ENCODE peak calls at places on chromosome 1, in eight cellular contexts. U is cardiac muscle cell, K is lower leg skin, H is tibial nerve, R is GM23248, B is breast epithelium, P is fibroblast of lung, Z is GM23338. I is an unnamed sample.

GRCh38 chr1:11314959-11315358 is 42.0 kb downstream of the UBIAD1 start:
- DNase-seq in U (peak; percentile 43), K (no peak), H (peak; percentile 27), R (peak; percentile 18), B (no peak), P (no peak), Z (no peak), I (no peak)

GRCh38 chr1:231199868-231200267 is 38.0 kb downstream of the TRIM67 start:
- DNase-seq in U (no peak), K (no peak), H (no peak), R (no peak), B (no peak), P (no peak), Z (no peak), I (no peak)

GRCh38 chr1:230821346-230821745 is 47.0 kb downstream of the C1orf198 start:
- DNase-seq in U (no peak), K (no peak), H (no peak), R (no peak), B (no peak), P (no peak), Z (no peak), I (no peak)

GRCh38 chr1:39181311-39181710 is 23.2 kb upstream of the MACF1 start:
- DNase-seq in U (no peak), K (no peak), H (no peak), R (no peak), B (no peak), P (no peak), Z (no peak), I (no peak)

GRCh38 chr1:12202577-12202976 is 27.3 kb upstream of the VPS13D start:
- DNase-seq in U (no peak), K (no peak), H (no peak), R (no peak), B (no peak), P (no peak), Z (no peak), I (no peak)

GRCh38 chr1:192401832-192402231 is 85.0 kb downstream of the RGS21 start:
- DNase-seq in U (peak; percentile 11), K (no peak), H (no peak), R (peak; percentile 25), B (no peak), P (peak; percentile 66), Z (no peak), I (no peak)

GRCh38 chr1:218611916-218612580 is 266.9 kb downstream of the TGFB2 start:
- DNase-seq in U (no peak), K (no peak), H (no peak), R (no peak), B (no peak), P (no peak), Z (peak; percentile 0), I (no peak)

GRCh38 chr1:180898441-180899219 is 14.1 kb upstream of the KIAA1614 start:
- DNase-seq in U (peak; percentile 55), K (peak; percentile 64), H (no peak), R (peak; percentile 41), B (no peak), P (no peak), Z (peak; percentile 42), I (no peak)

GRCh38 chr1:59150537-59151386 is 146.1 kb upstream of the FGGY start:
- DNase-seq in U (peak; percentile 98), K (peak; percentile 91), H (peak; percentile 74), R (peak; percentile 99), B (peak; percentile 47), P (peak; percentile 100), Z (no peak), I (peak; percentile 34)

GRCh38 chr1:5744911-5745431 is 247.3 kb downstream of the NPHP4 start:
- DNase-seq in U (no peak), K (no peak), H (no peak), R (peak; percentile 8), B (no peak), P (no peak), Z (no peak), I (peak; percentile 43)

GRCh38 chr1:12407050-12407961 is 177.5 kb downstream of the VPS13D start:
- DNase-seq in U (peak; percentile 82), K (no peak), H (peak; percentile 52), R (peak; percentile 85), B (peak; percentile 32), P (peak; percentile 67), Z (peak; percentile 18), I (no peak)

GRCh38 chr1:109717729-109718128 is 5.7 kb downstream of the GSTM5 start:
- DNase-seq in U (no peak), K (no peak), H (no peak), R (no peak), B (no peak), P (no peak), Z (no peak), I (no peak)

GRCh38 chr1:36279110-36279788 is 26.9 kb upstream of the SH3D21 start:
- DNase-seq in U (peak; percentile 58), K (no peak), H (no peak), R (peak; percentile 84), B (no peak), P (peak; percentile 72), Z (no peak), I (no peak)

GRCh38 chr1:201181323-201181722 is 9.3 kb upstream of the IGFN1 start:
- DNase-seq in U (no peak), K (peak; percentile 4), H (no peak), R (no peak), B (no peak), P (no peak), Z (no peak), I (no peak)

GRCh38 chr1:1303736-1304135 is 4.0 kb downstream of the ACAP3 start:
- DNase-seq in U (no peak), K (no peak), H (no peak), R (no peak), B (no peak), P (no peak), Z (no peak), I (no peak)

GRCh38 chr1:1306661-1307260 is 969 bp downstream of the ACAP3 start:
- DNase-seq in U (no peak), K (no peak), H (no peak), R (peak; percentile 41), B (no peak), P (no peak), Z (no peak), I (no peak)

GRCh38 chr1:1304331-1305299 is 3.1 kb downstream of the ACAP3 start:
- DNase-seq in U (peak; percentile 81), K (peak; percentile 96), H (peak; percentile 62), R (peak; percentile 89), B (peak; percentile 77), P (peak; percentile 73), Z (peak; percentile 65), I (peak; percentile 64)

GRCh38 chr1:1306070-1306660 is 1.6 kb downstream of the ACAP3 start:
- DNase-seq in U (no peak), K (no peak), H (no peak), R (peak; percentile 66), B (no peak), P (no peak), Z (peak; percentile 60), I (no peak)

DNA sequence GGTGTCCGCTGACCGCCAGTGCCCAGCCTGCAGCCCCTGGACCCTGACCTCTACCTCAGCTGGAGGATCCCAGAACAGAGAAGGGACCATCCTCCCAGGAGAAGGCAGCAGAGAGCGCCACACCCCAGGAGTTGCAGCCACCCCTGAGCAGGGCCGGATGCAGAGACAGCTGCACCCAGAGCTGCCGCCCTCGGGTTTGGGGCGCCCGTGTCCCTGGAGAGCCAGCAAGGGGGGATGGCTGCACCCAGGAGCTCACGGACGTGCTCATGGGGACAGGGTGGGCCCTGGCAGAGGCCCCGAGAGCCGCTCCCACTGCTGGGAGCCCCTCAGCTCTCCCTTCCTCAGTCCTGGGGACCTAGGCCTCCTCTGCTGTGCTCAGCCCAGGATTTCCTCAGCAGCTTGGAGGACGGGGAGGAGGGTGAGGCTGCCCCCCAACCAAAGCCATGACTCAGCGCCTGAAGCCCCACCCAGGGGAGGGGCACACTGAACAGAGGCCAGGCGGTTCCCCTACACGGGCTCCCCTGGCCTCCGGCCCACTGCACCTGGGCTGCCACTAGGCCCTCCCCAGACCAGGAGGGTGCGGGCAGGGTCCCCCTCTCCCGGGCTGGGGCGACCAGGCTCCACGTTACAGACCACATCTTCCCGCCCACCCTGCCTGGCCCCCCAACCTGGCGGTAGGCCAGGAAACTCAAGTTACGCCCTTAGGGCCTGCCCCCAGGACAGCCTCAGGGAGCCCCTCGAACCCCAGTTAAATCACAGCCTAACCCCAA is 2.2 kb downstream of the ACAP3 start:
- DNase-seq in U (peak; percentile 70), K (peak; percentile 97), H (peak; percentile 64), R (peak; percentile 86), B (no peak), P (peak; percentile 73), Z (no peak), I (peak; percentile 65)
- H3K4me3 ChIP-seq in U (no peak overlapping the region), K (no peak overlapping the region), H (peak overlapping the region; percentile 89), R (peak overlapping the region; percentile 99), B (peak overlapping the region; percentile 80), P (peak overlapping the region; percentile 82), Z (peak overlapping the region; percentile 28), I (no peak overlapping the region)

GRCh38 chr1:87091425-87091824 is 177.0 kb downstream of the HS2ST1 start:
- DNase-seq in U (no peak), K (no peak), H (no peak), R (no peak), B (no peak), P (no peak), Z (no peak), I (no peak)
- H3K4me3 ChIP-seq in U (no peak overlapping the region), K (no peak overlapping the region), H (no peak overlapping the region), R (no peak overlapping the region), B (no peak overlapping the region), P (no peak overlapping the region), Z (no peak overlapping the region), I (no peak overlapping the region)

DNA sequence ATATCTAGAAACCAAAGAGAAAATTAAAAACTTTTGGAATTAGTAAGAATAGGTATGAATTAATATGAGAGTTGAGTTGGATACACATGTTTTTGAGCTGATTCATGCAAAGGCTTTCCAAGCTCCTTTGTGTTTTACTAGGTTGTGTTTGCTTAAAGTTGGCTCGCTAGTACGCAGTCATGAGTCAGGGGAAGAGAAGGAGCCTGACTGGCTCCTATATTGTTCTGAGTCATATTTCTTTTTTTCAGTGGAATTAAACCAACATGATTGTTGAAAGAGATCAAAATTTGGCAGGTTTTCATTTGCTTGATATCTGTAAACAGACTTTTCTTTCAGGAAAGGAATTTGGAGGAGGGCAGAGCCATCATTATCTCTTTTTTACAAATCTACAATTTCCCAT is 66.7 kb downstream of the MAGI3 start:
- DNase-seq in U (peak; percentile 93), K (no peak), H (peak; percentile 8), R (peak; percentile 96), B (peak; percentile 17), P (peak; percentile 98), Z (no peak), I (no peak)
- H3K4me3 ChIP-seq in U (no peak overlapping the region), K (no peak overlapping the region), H (no peak overlapping the region), R (peak overlapping the region; percentile 54), B (no peak overlapping the region), P (no peak overlapping the region), Z (no peak overlapping the region), I (no peak overlapping the region)

DNA sequence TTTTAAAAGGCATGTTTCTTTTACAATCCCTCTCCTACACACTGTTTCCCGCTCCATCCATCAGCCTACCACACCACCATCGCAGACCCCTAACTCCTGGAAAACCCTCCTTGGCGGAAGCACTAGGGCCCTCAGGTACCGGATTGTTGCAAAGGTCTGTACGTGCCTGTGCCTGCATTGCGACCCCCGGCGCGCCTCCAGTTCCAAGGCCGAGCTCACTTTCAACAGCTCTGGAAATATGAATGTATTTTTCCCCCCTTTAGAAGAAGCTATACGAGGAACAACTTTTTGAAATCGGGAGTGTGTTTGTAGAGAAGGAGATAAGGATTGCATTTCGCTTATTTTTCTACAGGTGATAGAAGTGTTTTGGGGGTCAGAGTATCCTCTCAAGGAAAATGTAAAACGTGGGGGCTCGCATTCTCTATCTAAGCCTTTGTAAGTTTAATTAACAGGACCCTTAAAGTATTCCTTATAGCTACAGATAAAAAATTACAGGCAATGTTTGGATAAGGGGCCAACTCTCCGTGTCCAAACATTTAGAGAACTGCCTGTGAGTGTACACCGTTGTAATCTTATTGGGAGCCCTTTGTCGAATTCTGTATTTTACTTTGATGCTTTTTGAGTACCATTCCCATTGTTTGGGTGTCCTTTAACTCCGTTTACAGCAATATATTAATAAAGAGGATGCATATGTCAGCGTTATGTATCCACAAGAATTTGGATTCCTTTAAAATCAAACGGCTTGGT is 5.8 kb downstream of the PRRX1 start:
- DNase-seq in U (no peak), K (no peak), H (no peak), R (peak; percentile 45), B (no peak), P (no peak), Z (peak; percentile 44), I (no peak)
- H3K4me3 ChIP-seq in U (no peak overlapping the region), K (no peak overlapping the region), H (no peak overlapping the region), R (peak overlapping the region; percentile 96), B (peak overlapping the region; percentile 35), P (no peak overlapping the region), Z (peak overlapping the region; percentile 49), I (no peak overlapping the region)